ENCODE peak calls at places on chromosomes 16 and 17, in ten cellular contexts. R is CD4-positive, alpha-beta T cell; N is brain microvascular endothelial cell; E is body of pancreas; I is mucosa of descending colon; V is retinal pigment epithelial cell; D is foreskin fibroblast; H is heart left ventricle; Z is uterus; W is astrocyte of the cerebellum. K is an unnamed sample.

GRCh38 chr17:50661795-50662391 is 27.2 kb downstream of the ABCC3 start:
- DNase-seq in R (no peak), N (peak), E (peak), I (peak), V (peak), D (peak), H (no peak), Z (peak), W (peak), K (peak)

GRCh38 chr17:77750427-77751043 is 208.0 kb upstream of the TNRC6C start:
- DNase-seq in R (no peak), N (no peak), E (no peak), I (no peak), V (no peak), D (no peak), H (no peak), Z (no peak), W (no peak), K (no peak)

GRCh38 chr16:27547134-27547533 is 2.6 kb downstream of the GTF3C1 start:
- DNase-seq in R (no peak), N (peak), E (peak), I (no peak), V (no peak), D (peak), H (no peak), Z (peak), W (peak), K (no peak)

GRCh38 chr17:36937961-36938565 is 788 bp downstream of the LHX1 start:
- DNase-seq in R (no peak), N (no peak), E (no peak), I (peak), V (no peak), D (peak), H (no peak), Z (no peak), W (no peak), K (no peak)

GRCh38 chr16:67170168-67170947 is at the start of gene NOL3:
- DNase-seq in R (no peak), N (peak), E (peak), I (peak), V (no peak), D (peak), H (peak), Z (peak), W (no peak), K (peak)

GRCh38 chr17:50460831-50461526 is 7.7 kb downstream of the CHAD start:
- DNase-seq in R (no peak), N (no peak), E (no peak), I (no peak), V (no peak), D (no peak), H (no peak), Z (no peak), W (no peak), K (no peak)

GRCh38 chr17:56478836-56479447 is 114.6 kb upstream of the NOG start:
- DNase-seq in R (no peak), N (peak), E (peak), I (no peak), V (peak), D (peak), H (no peak), Z (no peak), W (no peak), K (no peak)

GRCh38 chr16:84176192-84177053 is 10.4 kb downstream of the TAF1C start:
- DNase-seq in R (no peak), N (no peak), E (no peak), I (no peak), V (no peak), D (peak), H (no peak), Z (no peak), W (no peak), K (no peak)

GRCh38 chr17:1197781-1198490 is 18.2 kb upstream of the ABR start:
- DNase-seq in R (peak), N (no peak), E (peak), I (peak), V (no peak), D (peak), H (peak), Z (peak), W (peak), K (no peak)

GRCh38 chr16:1533443-1533951 is at the start of gene TMEM204:
- DNase-seq in R (no peak), N (peak), E (peak), I (peak), V (no peak), D (peak), H (peak), Z (peak), W (no peak), K (no peak)

GRCh38 chr17:79323556-79323955 is 248.9 kb downstream of the ENGASE start:
- DNase-seq in R (no peak), N (no peak), E (no peak), I (no peak), V (no peak), D (no peak), H (peak), Z (no peak), W (no peak), K (no peak)

GRCh38 chr17:67111327-67111726 is 67.0 kb downstream of the CACNG1 start:
- DNase-seq in R (no peak), N (no peak), E (no peak), I (no peak), V (no peak), D (no peak), H (no peak), Z (no peak), W (no peak), K (no peak)

GRCh38 chr17:16215965-16216316 is 607 bp upstream of the NCOR1 start:
- DNase-seq in R (peak), N (no peak), E (no peak), I (no peak), V (no peak), D (peak), H (peak), Z (peak), W (no peak), K (no peak)

GRCh38 chr16:87822571-87822970 is 46.7 kb downstream of the SLC7A5 start:
- DNase-seq in R (no peak), N (no peak), E (no peak), I (no peak), V (no peak), D (no peak), H (no peak), Z (no peak), W (no peak), K (no peak)

GRCh38 chr17:61205931-61206330 is 193.7 kb upstream of the TBX2 start:
- DNase-seq in R (no peak), N (no peak), E (no peak), I (no peak), V (peak), D (peak), H (no peak), Z (no peak), W (no peak), K (no peak)

GRCh38 chr17:29800457-29800856 is 129.6 kb downstream of the SSH2 start:
- DNase-seq in R (no peak), N (no peak), E (no peak), I (no peak), V (no peak), D (no peak), H (no peak), Z (no peak), W (no peak), K (no peak)

GRCh38 chr17:59963738-59964454 is 644 bp downstream of the RNFT1 start:
- DNase-seq in R (peak), N (peak), E (peak), I (peak), V (peak), D (peak), H (peak), Z (peak), W (no peak), K (peak)

GRCh38 chr17:77572065-77572601 is 386.4 kb upstream of the TNRC6C start:
- DNase-seq in R (no peak), N (no peak), E (no peak), I (no peak), V (no peak), D (no peak), H (no peak), Z (no peak), W (no peak), K (no peak)

GRCh38 chr17:45584092-45585036 is 93.8 kb upstream of the PLEKHM1 start:
- DNase-seq in R (peak), N (peak), E (peak), I (peak), V (no peak), D (peak), H (peak), Z (peak), W (no peak), K (no peak)

GRCh38 chr16:48612621-48613020 is 2.6 kb upstream of the N4BP1 start:
- DNase-seq in R (no peak), N (no peak), E (no peak), I (no peak), V (no peak), D (no peak), H (no peak), Z (no peak), W (no peak), K (no peak)

GRCh38 chr16:67111951-67112444 is 2.3 kb downstream of the PHAF1 start:
- DNase-seq in R (no peak), N (no peak), E (no peak), I (no peak), V (no peak), D (no peak), H (no peak), Z (no peak), W (no peak), K (no peak)

GRCh38 chr16:1983544-1984346 is at the start of gene GFER:
- DNase-seq in R (no peak), N (peak), E (peak), I (peak), V (peak), D (peak), H (peak), Z (peak), W (peak), K (peak)

GRCh38 chr17:81306898-81307510 is 11.9 kb upstream of the SLC38A10 start:
- DNase-seq in R (no peak), N (no peak), E (no peak), I (no peak), V (no peak), D (no peak), H (no peak), Z (no peak), W (no peak), K (no peak)

GRCh38 chr16:68284847-68285246 is 20.5 kb downstream of the SLC7A6 start:
- DNase-seq in R (no peak), N (no peak), E (no peak), I (peak), V (no peak), D (no peak), H (no peak), Z (no peak), W (no peak), K (no peak)

GRCh38 chr16:68480084-68480995 is 32.0 kb upstream of the SMPD3 start:
- DNase-seq in R (no peak), N (no peak), E (no peak), I (no peak), V (no peak), D (no peak), H (no peak), Z (no peak), W (no peak), K (no peak)

GRCh38 chr17:78144736-78145641 is 1.2 kb upstream of the C17orf99 start:
- DNase-seq in R (no peak), N (no peak), E (peak), I (peak), V (no peak), D (peak), H (no peak), Z (no peak), W (no peak), K (no peak)

GRCh38 chr16:89764711-89765201 is 43.4 kb downstream of the ZNF276 start:
- DNase-seq in R (no peak), N (no peak), E (peak), I (peak), V (no peak), D (no peak), H (no peak), Z (no peak), W (no peak), K (no peak)

GRCh38 chr16:81469710-81470481 is 25.3 kb downstream of the CMIP start:
- DNase-seq in R (no peak), N (no peak), E (peak), I (no peak), V (no peak), D (no peak), H (peak), Z (no peak), W (no peak), K (no peak)

GRCh38 chr17:4997302-4998026 is at the start of the genes INCA1 and KIF1C:
- DNase-seq in R (peak), N (peak), E (peak), I (peak), V (peak), D (peak), H (peak), Z (peak), W (peak), K (peak)

GRCh38 chr17:4998666-4999428 is 1.1 kb downstream of the KIF1C start:
- DNase-seq in R (no peak), N (no peak), E (peak), I (peak), V (no peak), D (peak), H (peak), Z (peak), W (no peak), K (no peak)

GRCh38 chr17:5000237-5000639 is 2.5 kb downstream of the KIF1C start:
- DNase-seq in R (no peak), N (no peak), E (peak), I (no peak), V (no peak), D (peak), H (peak), Z (peak), W (no peak), K (peak)

GRCh38 chr17:4998027-4998665 is 396 bp downstream of the KIF1C start:
- DNase-seq in R (no peak), N (no peak), E (peak), I (no peak), V (no peak), D (no peak), H (peak), Z (peak), W (no peak), K (no peak)

GRCh38 chr17:4999429-5000093 is 1.8 kb downstream of the KIF1C start:
- DNase-seq in R (no peak), N (no peak), E (no peak), I (no peak), V (no peak), D (no peak), H (peak), Z (no peak), W (no peak), K (no peak)
- TF ChIP-seq CTCF in R (no peak), N (no peak), E (no peak), I (no peak), V (no peak), D (no peak), H (no peak), Z (no peak), W (no peak), K (no peak)

GRCh38 chr17:44309472-44309871 is 1.1 kb downstream of the RUNDC3A start:
- DNase-seq in R (no peak), N (no peak), E (no peak), I (no peak), V (no peak), D (no peak), H (no peak), Z (no peak), W (no peak), K (no peak)
- TF ChIP-seq CTCF in R (no peak), N (no peak), E (no peak), I (no peak), V (no peak), D (no peak), H (no peak), Z (no peak), W (no peak), K (no peak)

DNA sequence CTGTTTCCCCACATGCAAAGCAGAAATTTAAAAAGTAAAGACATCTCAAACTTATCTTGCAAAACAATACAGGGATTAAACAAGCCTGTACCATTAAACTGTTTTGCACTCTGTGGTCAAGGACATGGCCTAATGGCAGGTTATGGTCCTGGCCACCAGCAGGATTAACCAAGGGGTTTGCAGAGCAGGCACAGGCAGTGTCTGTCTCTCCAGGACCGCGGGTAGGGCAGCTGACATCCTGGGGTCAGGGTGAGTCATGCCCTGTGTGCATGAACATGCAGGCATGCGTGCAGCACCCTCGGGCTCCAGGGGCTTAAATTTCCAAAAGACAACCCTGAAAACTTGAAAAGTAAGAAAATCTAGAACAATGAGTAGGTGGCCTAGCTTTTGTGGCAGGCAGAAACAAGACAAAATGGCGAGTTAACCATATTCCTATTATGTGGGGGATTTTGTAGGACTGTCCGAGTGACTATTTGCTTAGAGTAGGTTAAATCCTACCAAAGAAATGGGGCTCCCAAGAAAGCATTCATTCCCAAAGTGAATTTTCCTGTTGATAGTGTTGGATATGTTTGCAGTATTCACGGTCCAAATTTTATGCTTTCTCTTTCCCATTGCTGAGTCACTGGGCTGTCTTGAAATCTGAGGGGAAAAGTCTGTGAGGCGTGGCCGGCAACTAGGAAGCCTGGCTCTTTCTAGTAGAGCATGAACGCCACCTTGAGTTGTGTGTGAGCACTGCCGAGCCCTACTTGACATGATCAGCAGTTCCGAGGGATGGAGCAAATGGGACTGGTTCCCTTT is 158.4 kb upstream of the FAM20A start:
- DNase-seq in R (no peak), N (peak), E (peak), I (peak), V (peak), D (peak), H (peak), Z (peak), W (peak), K (peak)
- TF ChIP-seq CTCF in R (peak), N (peak), E (peak), I (peak), V (peak), D (peak), H (peak), Z (peak), W (peak), K (no peak)

DNA sequence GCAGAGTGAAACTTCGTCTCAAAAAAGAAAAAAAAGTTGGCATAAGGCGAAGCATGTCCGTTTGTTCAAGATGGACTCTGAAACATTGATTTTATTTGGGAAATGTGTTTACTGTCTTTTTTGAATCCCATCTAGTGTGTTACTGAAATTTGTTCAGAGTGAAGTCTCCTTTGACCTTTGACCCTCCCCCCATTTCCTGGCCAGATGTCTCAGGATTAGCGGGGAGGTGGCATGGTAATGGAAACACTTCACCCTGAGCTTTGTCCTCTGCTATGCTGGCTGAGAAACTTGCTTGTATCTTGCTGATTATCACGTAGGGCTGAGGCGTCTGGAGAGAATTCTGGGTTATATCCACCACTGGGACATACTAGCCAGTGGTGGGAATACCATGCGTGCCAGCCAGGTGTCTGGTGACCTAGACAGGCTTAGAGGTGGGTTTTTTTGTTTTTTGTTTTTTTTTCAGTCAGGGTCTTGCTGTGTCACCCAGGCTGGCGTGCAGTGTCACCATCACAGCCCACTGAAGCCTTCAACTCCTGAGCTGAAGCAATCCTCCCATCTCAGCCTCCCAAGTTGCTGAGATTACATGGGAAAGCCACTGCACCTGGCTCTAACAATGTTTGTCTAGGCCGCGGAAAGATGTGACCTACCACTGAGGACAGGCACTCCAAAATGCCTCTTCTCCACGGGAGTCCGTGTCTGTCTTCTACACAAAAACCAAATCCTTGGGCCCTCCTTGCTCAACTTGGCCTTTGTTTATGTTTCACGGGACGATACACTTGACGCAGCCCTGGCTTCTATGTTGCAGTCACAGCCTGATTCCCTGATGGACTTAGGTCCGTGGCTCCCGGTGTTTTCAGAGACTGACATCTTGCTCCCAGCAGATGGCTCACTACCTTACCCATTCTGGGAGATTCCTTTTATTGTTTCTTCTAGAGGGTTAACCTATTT is 6.6 kb upstream of the GALK1 start:
- DNase-seq in R (no peak), N (no peak), E (no peak), I (peak), V (no peak), D (peak), H (no peak), Z (no peak), W (no peak), K (no peak)
- TF ChIP-seq CTCF in R (no peak), N (peak), E (no peak), I (no peak), V (peak), D (no peak), H (no peak), Z (no peak), W (peak), K (no peak)

GRCh38 chr16:55297062-55297909 is 26.7 kb upstream of the IRX6 start:
- DNase-seq in R (no peak), N (no peak), E (no peak), I (no peak), V (no peak), D (no peak), H (no peak), Z (no peak), W (no peak), K (no peak)

GRCh38 chr16:55294947-55295346 is 29.1 kb upstream of the IRX6 start:
- DNase-seq in R (no peak), N (no peak), E (no peak), I (no peak), V (no peak), D (peak), H (no peak), Z (no peak), W (no peak), K (no peak)

GRCh38 chr16:55291847-55292246 is 32.2 kb upstream of the IRX6 start:
- DNase-seq in R (no peak), N (no peak), E (no peak), I (no peak), V (no peak), D (no peak), H (no peak), Z (no peak), W (no peak), K (no peak)

GRCh38 chr16:55292491-55292890 is 31.5 kb upstream of the IRX6 start:
- DNase-seq in R (no peak), N (no peak), E (no peak), I (no peak), V (no peak), D (no peak), H (no peak), Z (no peak), W (no peak), K (no peak)

DNA sequence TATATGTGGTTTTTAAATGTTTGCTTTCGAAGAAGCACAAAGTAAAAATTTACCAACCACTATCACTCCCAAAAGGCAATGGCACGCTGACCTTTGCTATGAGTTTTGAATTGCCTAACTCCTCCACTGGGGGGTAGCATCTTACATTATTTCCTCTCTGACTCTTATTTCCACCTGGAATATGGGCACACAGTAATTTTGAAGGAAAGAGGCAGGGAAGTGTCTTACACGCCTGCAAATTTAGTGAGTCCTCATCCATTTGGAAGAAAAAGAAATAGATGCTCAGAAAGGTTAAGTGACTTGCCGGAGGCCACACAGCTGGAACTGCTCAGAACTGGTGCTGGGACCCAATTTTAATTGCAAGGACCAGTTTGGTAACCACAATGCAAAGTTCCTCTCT is 29.9 kb upstream of the IRX6 start:
- DNase-seq in R (no peak), N (no peak), E (no peak), I (no peak), V (no peak), D (no peak), H (no peak), Z (no peak), W (no peak), K (no peak)
- TF ChIP-seq CTCF in R (no peak), N (no peak), E (no peak), I (no peak), V (no peak), D (no peak), H (no peak), Z (no peak), W (no peak), K (no peak)

K was measured in omental fat pad.